ENCODE peak calls at places on chromosomes 5 and 9, in six cellular contexts. One of them, this sample, is unnamed.

GRCh38 chr5:134000116-134000515 is 4.7 kb downstream of the VDAC1 start:
- DNase-seq in stimulated activated CD8-positive, alpha-beta memory T cell treated with anti-CD3 and anti-CD28 coated beads, Interleukin-12 subunit alpha, Interleukin-12 subunit beta, amount 100 ng/mL, for 4 hours: no peak
- DNase-seq in NB4: no peak
- DNase-seq in activated T-helper 9 cell treated with anti-CD3 and anti-CD28 coated beads, Interleukin-2, amount 50 U/mL, for 16 hours: no peak
- DNase-seq in NCI-H524: no peak
- DNase-seq in hepatic stellate cell: no peak
- DNase-seq in this sample: no peak

GRCh38 chr5:33975846-33976245 is 8.6 kb downstream of the SLC45A2 start:
- DNase-seq in stimulated activated CD8-positive, alpha-beta memory T cell treated with anti-CD3 and anti-CD28 coated beads, Interleukin-12 subunit alpha, Interleukin-12 subunit beta, amount 100 ng/mL, for 4 hours: no peak
- DNase-seq in NCI-H524: no peak
- DNase-seq in NB4: no peak
- DNase-seq in hepatic stellate cell: no peak
- DNase-seq in activated T-helper 9 cell treated with anti-CD3 and anti-CD28 coated beads, Interleukin-2, amount 50 U/mL, for 16 hours: no peak
- DNase-seq in this sample: no peak

GRCh38 chr9:111008148-111009075 is 29.9 kb downstream of the LPAR1 start:
- DNase-seq in NCI-H524: no peak
- DNase-seq in NB4: no peak
- DNase-seq in activated T-helper 9 cell treated with anti-CD3 and anti-CD28 coated beads, Interleukin-2, amount 50 U/mL, for 16 hours: no peak
- DNase-seq in stimulated activated CD8-positive, alpha-beta memory T cell treated with anti-CD3 and anti-CD28 coated beads, Interleukin-12 subunit alpha, Interleukin-12 subunit beta, amount 100 ng/mL, for 4 hours: no peak
- DNase-seq in hepatic stellate cell: no peak
- DNase-seq in this sample: no peak

GRCh38 chr9:127137640-127138360 is 15.4 kb upstream of the ANGPTL2 start:
- DNase-seq in stimulated activated CD8-positive, alpha-beta memory T cell treated with anti-CD3 and anti-CD28 coated beads, Interleukin-12 subunit alpha, Interleukin-12 subunit beta, amount 100 ng/mL, for 4 hours: no peak
- DNase-seq in activated T-helper 9 cell treated with anti-CD3 and anti-CD28 coated beads, Interleukin-2, amount 50 U/mL, for 16 hours: no peak
- DNase-seq in NCI-H524: no peak
- DNase-seq in hepatic stellate cell: no peak
- DNase-seq in NB4: no peak
- DNase-seq in this sample: no peak

GRCh38 chr9:83027153-83027867 is 35.6 kb downstream of the RASEF start:
- DNase-seq in hepatic stellate cell: peak
- DNase-seq in NB4: no peak
- DNase-seq in stimulated activated CD8-positive, alpha-beta memory T cell treated with anti-CD3 and anti-CD28 coated beads, Interleukin-12 subunit alpha, Interleukin-12 subunit beta, amount 100 ng/mL, for 4 hours: no peak
- DNase-seq in activated T-helper 9 cell treated with anti-CD3 and anti-CD28 coated beads, Interleukin-2, amount 50 U/mL, for 16 hours: no peak
- DNase-seq in NCI-H524: no peak
- DNase-seq in this sample: no peak

GRCh38 chr5:151196556-151197290 is 27.2 kb downstream of the CCDC69 start:
- DNase-seq in stimulated activated CD8-positive, alpha-beta memory T cell treated with anti-CD3 and anti-CD28 coated beads, Interleukin-12 subunit alpha, Interleukin-12 subunit beta, amount 100 ng/mL, for 4 hours: no peak
- DNase-seq in NB4: no peak
- DNase-seq in hepatic stellate cell: no peak
- DNase-seq in activated T-helper 9 cell treated with anti-CD3 and anti-CD28 coated beads, Interleukin-2, amount 50 U/mL, for 16 hours: no peak
- DNase-seq in NCI-H524: no peak
- DNase-seq in this sample: no peak

GRCh38 chr5:91670565-91670964 is 287.4 kb upstream of the ARRDC3 start:
- DNase-seq in NB4: no peak
- DNase-seq in stimulated activated CD8-positive, alpha-beta memory T cell treated with anti-CD3 and anti-CD28 coated beads, Interleukin-12 subunit alpha, Interleukin-12 subunit beta, amount 100 ng/mL, for 4 hours: no peak
- DNase-seq in NCI-H524: no peak
- DNase-seq in activated T-helper 9 cell treated with anti-CD3 and anti-CD28 coated beads, Interleukin-2, amount 50 U/mL, for 16 hours: no peak
- DNase-seq in hepatic stellate cell: no peak
- DNase-seq in this sample: no peak

GRCh38 chr5:128304791-128305190 is 221.2 kb downstream of the SLC12A2 start:
- DNase-seq in hepatic stellate cell: no peak
- DNase-seq in NCI-H524: no peak
- DNase-seq in stimulated activated CD8-positive, alpha-beta memory T cell treated with anti-CD3 and anti-CD28 coated beads, Interleukin-12 subunit alpha, Interleukin-12 subunit beta, amount 100 ng/mL, for 4 hours: no peak
- DNase-seq in activated T-helper 9 cell treated with anti-CD3 and anti-CD28 coated beads, Interleukin-2, amount 50 U/mL, for 16 hours: no peak
- DNase-seq in NB4: no peak
- DNase-seq in this sample: no peak

GRCh38 chr5:142119051-142119625 is 10.6 kb downstream of the NDFIP1 start:
- DNase-seq in NB4: no peak
- DNase-seq in hepatic stellate cell: no peak
- DNase-seq in stimulated activated CD8-positive, alpha-beta memory T cell treated with anti-CD3 and anti-CD28 coated beads, Interleukin-12 subunit alpha, Interleukin-12 subunit beta, amount 100 ng/mL, for 4 hours: no peak
- DNase-seq in NCI-H524: no peak
- DNase-seq in activated T-helper 9 cell treated with anti-CD3 and anti-CD28 coated beads, Interleukin-2, amount 50 U/mL, for 16 hours: no peak
- DNase-seq in this sample: no peak

GRCh38 chr5:157740211-157740610 is 3.3 kb upstream of the LSM11 start:
- DNase-seq in NCI-H524: no peak
- DNase-seq in stimulated activated CD8-positive, alpha-beta memory T cell treated with anti-CD3 and anti-CD28 coated beads, Interleukin-12 subunit alpha, Interleukin-12 subunit beta, amount 100 ng/mL, for 4 hours: no peak
- DNase-seq in NB4: peak
- DNase-seq in hepatic stellate cell: peak
- DNase-seq in activated T-helper 9 cell treated with anti-CD3 and anti-CD28 coated beads, Interleukin-2, amount 50 U/mL, for 16 hours: no peak
- DNase-seq in this sample: no peak

GRCh38 chr9:137461316-137461662 is 2.2 kb upstream of the NSMF start:
- DNase-seq in NB4: no peak
- DNase-seq in NCI-H524: no peak
- DNase-seq in hepatic stellate cell: no peak
- DNase-seq in activated T-helper 9 cell treated with anti-CD3 and anti-CD28 coated beads, Interleukin-2, amount 50 U/mL, for 16 hours: no peak
- DNase-seq in stimulated activated CD8-positive, alpha-beta memory T cell treated with anti-CD3 and anti-CD28 coated beads, Interleukin-12 subunit alpha, Interleukin-12 subunit beta, amount 100 ng/mL, for 4 hours: no peak
- DNase-seq in this sample: no peak

GRCh38 chr5:172113036-172113435 is 75.0 kb downstream of the STK10 start:
- DNase-seq in activated T-helper 9 cell treated with anti-CD3 and anti-CD28 coated beads, Interleukin-2, amount 50 U/mL, for 16 hours: peak
- DNase-seq in hepatic stellate cell: no peak
- DNase-seq in NCI-H524: no peak
- DNase-seq in stimulated activated CD8-positive, alpha-beta memory T cell treated with anti-CD3 and anti-CD28 coated beads, Interleukin-12 subunit alpha, Interleukin-12 subunit beta, amount 100 ng/mL, for 4 hours: peak
- DNase-seq in NB4: peak
- DNase-seq in this sample: peak

GRCh38 chr9:93036887-93037475 is 21.5 kb upstream of the SUSD3 start:
- DNase-seq in stimulated activated CD8-positive, alpha-beta memory T cell treated with anti-CD3 and anti-CD28 coated beads, Interleukin-12 subunit alpha, Interleukin-12 subunit beta, amount 100 ng/mL, for 4 hours: no peak
- DNase-seq in hepatic stellate cell: no peak
- DNase-seq in NB4: peak
- DNase-seq in activated T-helper 9 cell treated with anti-CD3 and anti-CD28 coated beads, Interleukin-2, amount 50 U/mL, for 16 hours: no peak
- DNase-seq in NCI-H524: no peak
- DNase-seq in this sample: no peak

GRCh38 chr9:87812375-87813118 is 70.1 kb upstream of the SPATA31E1 start:
- DNase-seq in NB4: peak
- DNase-seq in hepatic stellate cell: peak
- DNase-seq in stimulated activated CD8-positive, alpha-beta memory T cell treated with anti-CD3 and anti-CD28 coated beads, Interleukin-12 subunit alpha, Interleukin-12 subunit beta, amount 100 ng/mL, for 4 hours: no peak
- DNase-seq in NCI-H524: no peak
- DNase-seq in activated T-helper 9 cell treated with anti-CD3 and anti-CD28 coated beads, Interleukin-2, amount 50 U/mL, for 16 hours: peak
- DNase-seq in this sample: peak

GRCh38 chr5:17378346-17378984 is 119.6 kb upstream of the TAF11L2 start:
- DNase-seq in hepatic stellate cell: peak
- DNase-seq in activated T-helper 9 cell treated with anti-CD3 and anti-CD28 coated beads, Interleukin-2, amount 50 U/mL, for 16 hours: no peak
- DNase-seq in NCI-H524: no peak
- DNase-seq in NB4: no peak
- DNase-seq in stimulated activated CD8-positive, alpha-beta memory T cell treated with anti-CD3 and anti-CD28 coated beads, Interleukin-12 subunit alpha, Interleukin-12 subunit beta, amount 100 ng/mL, for 4 hours: no peak
- DNase-seq in this sample: no peak

GRCh38 chr9:131657031-131657377 is 82.9 kb downstream of the RAPGEF1 start:
- DNase-seq in stimulated activated CD8-positive, alpha-beta memory T cell treated with anti-CD3 and anti-CD28 coated beads, Interleukin-12 subunit alpha, Interleukin-12 subunit beta, amount 100 ng/mL, for 4 hours: no peak
- DNase-seq in activated T-helper 9 cell treated with anti-CD3 and anti-CD28 coated beads, Interleukin-2, amount 50 U/mL, for 16 hours: no peak
- DNase-seq in NCI-H524: no peak
- DNase-seq in hepatic stellate cell: no peak
- DNase-seq in NB4: peak
- DNase-seq in this sample: no peak

GRCh38 chr5:29208026-29208425 is 1985.5 kb upstream of the CDH6 start:
- DNase-seq in NB4: peak
- DNase-seq in hepatic stellate cell: no peak
- DNase-seq in activated T-helper 9 cell treated with anti-CD3 and anti-CD28 coated beads, Interleukin-2, amount 50 U/mL, for 16 hours: no peak
- DNase-seq in stimulated activated CD8-positive, alpha-beta memory T cell treated with anti-CD3 and anti-CD28 coated beads, Interleukin-12 subunit alpha, Interleukin-12 subunit beta, amount 100 ng/mL, for 4 hours: no peak
- DNase-seq in NCI-H524: no peak
- DNase-seq in this sample: no peak

GRCh38 chr5:174925586-174925985 is 201.2 kb downstream of the MSX2 start:
- DNase-seq in hepatic stellate cell: no peak
- DNase-seq in stimulated activated CD8-positive, alpha-beta memory T cell treated with anti-CD3 and anti-CD28 coated beads, Interleukin-12 subunit alpha, Interleukin-12 subunit beta, amount 100 ng/mL, for 4 hours: no peak
- DNase-seq in activated T-helper 9 cell treated with anti-CD3 and anti-CD28 coated beads, Interleukin-2, amount 50 U/mL, for 16 hours: no peak
- DNase-seq in NB4: no peak
- DNase-seq in NCI-H524: no peak
- DNase-seq in this sample: no peak

GRCh38 chr9:72149231-72149975 is at the start of gene GDA:
- DNase-seq in NB4: no peak
- DNase-seq in hepatic stellate cell: no peak
- DNase-seq in stimulated activated CD8-positive, alpha-beta memory T cell treated with anti-CD3 and anti-CD28 coated beads, Interleukin-12 subunit alpha, Interleukin-12 subunit beta, amount 100 ng/mL, for 4 hours: no peak
- DNase-seq in activated T-helper 9 cell treated with anti-CD3 and anti-CD28 coated beads, Interleukin-2, amount 50 U/mL, for 16 hours: no peak
- DNase-seq in NCI-H524: no peak
- DNase-seq in this sample: no peak

GRCh38 chr5:84072339-84072738 is 312.3 kb downstream of the EDIL3 start:
- DNase-seq in stimulated activated CD8-positive, alpha-beta memory T cell treated with anti-CD3 and anti-CD28 coated beads, Interleukin-12 subunit alpha, Interleukin-12 subunit beta, amount 100 ng/mL, for 4 hours: no peak
- DNase-seq in activated T-helper 9 cell treated with anti-CD3 and anti-CD28 coated beads, Interleukin-2, amount 50 U/mL, for 16 hours: no peak
- DNase-seq in NCI-H524: no peak
- DNase-seq in NB4: no peak
- DNase-seq in hepatic stellate cell: no peak
- DNase-seq in this sample: no peak

GRCh38 chr5:66454186-66455078 is 141.8 kb upstream of the MAST4 start:
- DNase-seq in hepatic stellate cell: peak
- DNase-seq in NB4: no peak
- DNase-seq in stimulated activated CD8-positive, alpha-beta memory T cell treated with anti-CD3 and anti-CD28 coated beads, Interleukin-12 subunit alpha, Interleukin-12 subunit beta, amount 100 ng/mL, for 4 hours: no peak
- DNase-seq in activated T-helper 9 cell treated with anti-CD3 and anti-CD28 coated beads, Interleukin-2, amount 50 U/mL, for 16 hours: no peak
- DNase-seq in NCI-H524: no peak
- DNase-seq in this sample: no peak

GRCh38 chr5:64526709-64527439 is 21.1 kb downstream of the RGS7BP start:
- DNase-seq in NCI-H524: no peak
- DNase-seq in activated T-helper 9 cell treated with anti-CD3 and anti-CD28 coated beads, Interleukin-2, amount 50 U/mL, for 16 hours: no peak
- DNase-seq in stimulated activated CD8-positive, alpha-beta memory T cell treated with anti-CD3 and anti-CD28 coated beads, Interleukin-12 subunit alpha, Interleukin-12 subunit beta, amount 100 ng/mL, for 4 hours: no peak
- DNase-seq in hepatic stellate cell: no peak
- DNase-seq in NB4: no peak
- DNase-seq in this sample: no peak

GRCh38 chr9:113216406-113216805 is 4.7 kb downstream of the FKBP15 start:
- DNase-seq in hepatic stellate cell: no peak
- DNase-seq in NCI-H524: no peak
- DNase-seq in activated T-helper 9 cell treated with anti-CD3 and anti-CD28 coated beads, Interleukin-2, amount 50 U/mL, for 16 hours: no peak
- DNase-seq in stimulated activated CD8-positive, alpha-beta memory T cell treated with anti-CD3 and anti-CD28 coated beads, Interleukin-12 subunit alpha, Interleukin-12 subunit beta, amount 100 ng/mL, for 4 hours: no peak
- DNase-seq in NB4: no peak
- DNase-seq in this sample: no peak

GRCh38 chr5:73303139-73304079 is 130.4 kb downstream of the TMEM174 start:
- DNase-seq in NCI-H524: peak
- DNase-seq in hepatic stellate cell: no peak
- DNase-seq in activated T-helper 9 cell treated with anti-CD3 and anti-CD28 coated beads, Interleukin-2, amount 50 U/mL, for 16 hours: no peak
- DNase-seq in stimulated activated CD8-positive, alpha-beta memory T cell treated with anti-CD3 and anti-CD28 coated beads, Interleukin-12 subunit alpha, Interleukin-12 subunit beta, amount 100 ng/mL, for 4 hours: no peak
- DNase-seq in NB4: no peak
- DNase-seq in this sample: no peak

GRCh38 chr5:55855509-55855908 is 4.4 kb downstream of the IL31RA start:
- DNase-seq in stimulated activated CD8-positive, alpha-beta memory T cell treated with anti-CD3 and anti-CD28 coated beads, Interleukin-12 subunit alpha, Interleukin-12 subunit beta, amount 100 ng/mL, for 4 hours: no peak
- DNase-seq in NB4: peak
- DNase-seq in NCI-H524: no peak
- DNase-seq in hepatic stellate cell: peak
- DNase-seq in activated T-helper 9 cell treated with anti-CD3 and anti-CD28 coated beads, Interleukin-2, amount 50 U/mL, for 16 hours: no peak
- DNase-seq in this sample: no peak

GRCh38 chr5:171509467-171509866 is 90.0 kb downstream of the FGF18 start:
- DNase-seq in NCI-H524: no peak
- DNase-seq in hepatic stellate cell: no peak
- DNase-seq in stimulated activated CD8-positive, alpha-beta memory T cell treated with anti-CD3 and anti-CD28 coated beads, Interleukin-12 subunit alpha, Interleukin-12 subunit beta, amount 100 ng/mL, for 4 hours: no peak
- DNase-seq in activated T-helper 9 cell treated with anti-CD3 and anti-CD28 coated beads, Interleukin-2, amount 50 U/mL, for 16 hours: no peak
- DNase-seq in NB4: no peak
- DNase-seq in this sample: no peak

GRCh38 chr9:130770679-130771442 is 64.2 kb upstream of the ABL1 start:
- DNase-seq in NB4: peak
- DNase-seq in hepatic stellate cell: peak
- DNase-seq in activated T-helper 9 cell treated with anti-CD3 and anti-CD28 coated beads, Interleukin-2, amount 50 U/mL, for 16 hours: no peak
- DNase-seq in stimulated activated CD8-positive, alpha-beta memory T cell treated with anti-CD3 and anti-CD28 coated beads, Interleukin-12 subunit alpha, Interleukin-12 subunit beta, amount 100 ng/mL, for 4 hours: no peak
- DNase-seq in NCI-H524: peak
- DNase-seq in this sample: no peak

GRCh38 chr9:127912882-127913281 is 4.0 kb downstream of the ST6GALNAC4 start:
- DNase-seq in activated T-helper 9 cell treated with anti-CD3 and anti-CD28 coated beads, Interleukin-2, amount 50 U/mL, for 16 hours: no peak
- DNase-seq in stimulated activated CD8-positive, alpha-beta memory T cell treated with anti-CD3 and anti-CD28 coated beads, Interleukin-12 subunit alpha, Interleukin-12 subunit beta, amount 100 ng/mL, for 4 hours: no peak
- DNase-seq in hepatic stellate cell: no peak
- DNase-seq in NB4: no peak
- DNase-seq in NCI-H524: no peak
- DNase-seq in this sample: no peak

GRCh38 chr9:110744753-110745522 is 76.3 kb downstream of the MUSK start:
- DNase-seq in stimulated activated CD8-positive, alpha-beta memory T cell treated with anti-CD3 and anti-CD28 coated beads, Interleukin-12 subunit alpha, Interleukin-12 subunit beta, amount 100 ng/mL, for 4 hours: no peak
- DNase-seq in activated T-helper 9 cell treated with anti-CD3 and anti-CD28 coated beads, Interleukin-2, amount 50 U/mL, for 16 hours: no peak
- DNase-seq in hepatic stellate cell: peak
- DNase-seq in NCI-H524: no peak
- DNase-seq in NB4: no peak
- DNase-seq in this sample: no peak

GRCh38 chr9:15570769-15571168 is 17.9 kb downstream of the CCDC171 start:
- DNase-seq in NCI-H524: peak
- DNase-seq in activated T-helper 9 cell treated with anti-CD3 and anti-CD28 coated beads, Interleukin-2, amount 50 U/mL, for 16 hours: no peak
- DNase-seq in hepatic stellate cell: no peak
- DNase-seq in NB4: no peak
- DNase-seq in stimulated activated CD8-positive, alpha-beta memory T cell treated with anti-CD3 and anti-CD28 coated beads, Interleukin-12 subunit alpha, Interleukin-12 subunit beta, amount 100 ng/mL, for 4 hours: no peak
- DNase-seq in this sample: no peak

GRCh38 chr5:153896117-153896516 is 142.6 kb downstream of the FAM114A2 start:
- DNase-seq in NCI-H524: no peak
- DNase-seq in NB4: no peak
- DNase-seq in hepatic stellate cell: no peak
- DNase-seq in activated T-helper 9 cell treated with anti-CD3 and anti-CD28 coated beads, Interleukin-2, amount 50 U/mL, for 16 hours: no peak
- DNase-seq in stimulated activated CD8-positive, alpha-beta memory T cell treated with anti-CD3 and anti-CD28 coated beads, Interleukin-12 subunit alpha, Interleukin-12 subunit beta, amount 100 ng/mL, for 4 hours: no peak
- DNase-seq in this sample: no peak

GRCh38 chr5:142698447-142698846 is 12.6 kb upstream of the FGF1 start:
- DNase-seq in activated T-helper 9 cell treated with anti-CD3 and anti-CD28 coated beads, Interleukin-2, amount 50 U/mL, for 16 hours: no peak
- DNase-seq in NB4: no peak
- DNase-seq in NCI-H524: no peak
- DNase-seq in hepatic stellate cell: no peak
- DNase-seq in stimulated activated CD8-positive, alpha-beta memory T cell treated with anti-CD3 and anti-CD28 coated beads, Interleukin-12 subunit alpha, Interleukin-12 subunit beta, amount 100 ng/mL, for 4 hours: no peak
- DNase-seq in this sample: no peak

GRCh38 chr9:88646539-88646938 is 111.6 kb downstream of the NXNL2 start:
- DNase-seq in NCI-H524: no peak
- DNase-seq in NB4: no peak
- DNase-seq in stimulated activated CD8-positive, alpha-beta memory T cell treated with anti-CD3 and anti-CD28 coated beads, Interleukin-12 subunit alpha, Interleukin-12 subunit beta, amount 100 ng/mL, for 4 hours: no peak
- DNase-seq in activated T-helper 9 cell treated with anti-CD3 and anti-CD28 coated beads, Interleukin-2, amount 50 U/mL, for 16 hours: no peak
- DNase-seq in hepatic stellate cell: no peak
- DNase-seq in this sample: no peak

This sample was measured in activated naive CD4-positive, alpha-beta T cell treated with anti-CD3 and anti-CD28 coated beads, Interleukin-2, amount 50 U/mL, for 72 hours.